ENCODE peak calls at places on chromosomes 13 and 19, in six cellular contexts. X, A, T, C, H and V are unnamed samples.

GRCh38 chr19:8515317-8515716 is 1.4 kb upstream of the ZNF414 start:
- DNase-seq in X (no peak), A (no peak), T (no peak), C (no peak), H (no peak), V (no peak)

GRCh38 chr19:34734601-34735103 is 609 bp downstream of the ZNF181 start:
- DNase-seq in X (no peak), A (no peak), T (no peak), C (no peak), H (no peak), V (peak; percentile 77)

GRCh38 chr19:38674388-38675133 is 27.1 kb downstream of the ACTN4 start:
- DNase-seq in X (peak; percentile 60), A (no peak), T (no peak), C (no peak), H (no peak), V (peak; percentile 53)

GRCh38 chr19:13962738-13963602 is 10.7 kb downstream of the DCAF15 start:
- DNase-seq in X (peak; percentile 30), A (peak; percentile 86), T (no peak), C (peak; percentile 71), H (no peak), V (no peak)

GRCh38 chr19:5536337-5536894 is 31.3 kb downstream of the TINCR start:
- DNase-seq in X (peak; percentile 54), A (peak; percentile 78), T (no peak), C (peak; percentile 78), H (no peak), V (no peak)

GRCh38 chr13:19781526-19781925 is 1.2 kb downstream of the PSPC1 start:
- DNase-seq in X (no peak), A (no peak), T (no peak), C (no peak), H (peak; percentile 7), V (no peak)

GRCh38 chr13:76522083-76522755 is 364.0 kb downstream of the KCTD12 start:
- DNase-seq in X (peak; percentile 18), A (peak; percentile 37), T (no peak), C (no peak), H (no peak), V (no peak)

GRCh38 chr13:79775830-79776229 is 294.9 kb downstream of the NDFIP2 start:
- DNase-seq in X (peak; percentile 72), A (no peak), T (peak; percentile 44), C (no peak), H (peak; percentile 87), V (peak; percentile 61)

GRCh38 chr19:28929026-28929425 is 283.9 kb downstream of the UQCRFS1 start:
- DNase-seq in X (no peak), A (no peak), T (no peak), C (no peak), H (no peak), V (no peak)

GRCh38 chr19:14370169-14370998 is 10.9 kb upstream of the ADGRE5 start:
- DNase-seq in X (no peak), A (no peak), T (no peak), C (no peak), H (no peak), V (no peak)

GRCh38 chr19:33219261-33219812 is 6.3 kb downstream of the SLC7A10 start:
- DNase-seq in X (peak; percentile 81), A (no peak), T (no peak), C (no peak), H (no peak), V (no peak)

GRCh38 chr13:36847541-36848045 is 28.6 kb downstream of the RFXAP start:
- DNase-seq in X (no peak), A (no peak), T (no peak), C (no peak), H (no peak), V (no peak)

DNA sequence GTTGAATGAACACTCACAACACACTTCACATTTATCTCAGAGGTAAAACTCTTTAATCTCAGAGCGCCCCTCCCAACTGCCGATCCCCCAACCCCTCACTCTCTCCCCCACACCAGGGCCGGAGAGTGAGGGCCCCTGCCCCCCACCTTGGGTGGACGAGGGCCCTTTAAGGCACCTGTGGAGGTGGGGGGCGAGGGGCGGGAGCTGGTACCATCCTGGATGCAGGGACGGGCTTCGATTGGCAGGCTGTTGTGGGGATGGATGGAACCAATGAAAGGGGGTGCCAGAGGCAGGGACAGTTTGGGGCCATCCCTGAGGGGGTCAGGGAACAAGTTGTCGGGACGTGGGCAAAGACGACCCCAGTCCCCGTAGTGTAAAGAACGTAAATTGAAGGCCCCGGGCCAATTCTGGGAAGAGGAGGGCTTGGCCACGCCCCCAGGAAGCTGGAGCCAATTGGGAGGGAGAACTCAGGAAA is 1.7 kb upstream of the PNKP start:
- DNase-seq in X (no peak), A (peak; percentile 97), T (no peak), C (peak; percentile 95), H (no peak), V (no peak)
- H3K4me1 ChIP-seq in X (peaks cover 36% of the 10 kb centered on the region), A (no peaks in the 10 kb centered on the region), T (peaks cover 14% of the 10 kb centered on the region), C (peaks cover 24% of the 10 kb centered on the region), H (peaks cover 26% of the 10 kb centered on the region), V (peaks cover 3% of the 10 kb centered on the region)

DNA sequence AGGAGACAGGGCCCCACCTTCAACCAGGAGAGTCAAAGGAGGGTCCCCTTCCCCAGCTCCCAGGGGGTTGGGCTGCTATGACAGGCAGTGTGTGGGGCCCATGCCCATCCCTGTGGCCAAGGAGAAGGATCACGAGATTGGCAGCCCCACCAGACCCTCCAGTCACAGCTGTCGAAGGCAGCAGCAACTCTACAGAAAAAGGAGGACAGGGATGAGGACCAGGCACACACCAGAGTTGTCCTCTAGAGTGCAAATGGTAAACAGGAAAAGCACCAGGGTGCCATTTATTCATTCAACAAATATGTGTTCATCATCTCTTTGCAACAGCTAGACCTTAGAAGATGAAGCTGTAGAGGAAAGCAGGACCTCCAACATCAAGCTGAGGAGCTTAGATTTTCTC is 4.1 kb downstream of the PTH2 start:
- DNase-seq in X (no peak), A (no peak), T (no peak), C (no peak), H (no peak), V (no peak)
- H3K4me1 ChIP-seq in X (peaks cover 4% of the 10 kb centered on the region), A (no peaks in the 10 kb centered on the region), T (peaks cover 10% of the 10 kb centered on the region), C (no peaks in the 10 kb centered on the region), H (no peaks in the 10 kb centered on the region), V (peaks cover 2% of the 10 kb centered on the region)

DNA sequence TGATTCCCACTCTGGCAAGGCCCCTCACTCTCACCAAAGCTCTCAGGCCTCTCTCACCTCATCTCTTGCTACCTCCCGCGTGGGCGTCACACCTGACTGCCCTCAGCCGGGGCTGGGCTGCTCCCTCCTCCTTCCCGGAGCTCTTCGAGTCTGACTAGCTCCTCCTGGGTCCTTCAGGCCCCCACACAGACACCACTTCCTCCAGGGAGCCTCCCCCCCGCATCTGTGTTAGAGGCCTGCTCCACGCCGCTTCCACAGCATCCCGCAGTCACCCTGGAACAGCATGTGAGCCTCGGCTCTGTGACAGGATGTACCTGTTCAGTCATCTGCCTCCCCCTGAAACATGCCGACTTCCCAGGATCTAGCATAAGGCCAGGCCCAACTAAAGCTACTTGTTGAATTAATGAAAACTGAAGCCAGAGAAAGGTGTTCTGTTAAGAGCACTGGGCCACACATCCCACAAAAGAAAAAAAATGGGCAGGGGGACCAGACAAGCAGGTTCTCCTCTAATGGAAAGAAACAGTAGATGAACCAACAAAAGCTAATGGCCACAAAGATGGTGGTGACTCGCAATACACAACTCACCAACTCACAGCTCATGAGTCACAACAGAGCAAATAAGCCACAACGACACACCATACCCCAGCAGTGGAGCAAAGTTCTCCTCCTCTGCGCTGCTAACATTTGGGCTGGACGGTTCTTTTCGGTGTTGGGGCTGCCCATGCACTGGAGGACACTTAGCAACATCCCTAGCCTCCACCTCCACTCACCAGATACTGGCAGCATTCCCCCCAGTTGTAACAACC is 3.0 kb downstream of the PPP6R1 start:
- DNase-seq in X (peak; percentile 26), A (no peak), T (no peak), C (no peak), H (no peak), V (peak; percentile 13)
- H3K4me1 ChIP-seq in X (peaks cover 43% of the 10 kb centered on the region), A (no peaks in the 10 kb centered on the region), T (peaks cover 31% of the 10 kb centered on the region), C (peaks cover 18% of the 10 kb centered on the region), H (peaks cover 65% of the 10 kb centered on the region), V (peaks cover 12% of the 10 kb centered on the region)

DNA sequence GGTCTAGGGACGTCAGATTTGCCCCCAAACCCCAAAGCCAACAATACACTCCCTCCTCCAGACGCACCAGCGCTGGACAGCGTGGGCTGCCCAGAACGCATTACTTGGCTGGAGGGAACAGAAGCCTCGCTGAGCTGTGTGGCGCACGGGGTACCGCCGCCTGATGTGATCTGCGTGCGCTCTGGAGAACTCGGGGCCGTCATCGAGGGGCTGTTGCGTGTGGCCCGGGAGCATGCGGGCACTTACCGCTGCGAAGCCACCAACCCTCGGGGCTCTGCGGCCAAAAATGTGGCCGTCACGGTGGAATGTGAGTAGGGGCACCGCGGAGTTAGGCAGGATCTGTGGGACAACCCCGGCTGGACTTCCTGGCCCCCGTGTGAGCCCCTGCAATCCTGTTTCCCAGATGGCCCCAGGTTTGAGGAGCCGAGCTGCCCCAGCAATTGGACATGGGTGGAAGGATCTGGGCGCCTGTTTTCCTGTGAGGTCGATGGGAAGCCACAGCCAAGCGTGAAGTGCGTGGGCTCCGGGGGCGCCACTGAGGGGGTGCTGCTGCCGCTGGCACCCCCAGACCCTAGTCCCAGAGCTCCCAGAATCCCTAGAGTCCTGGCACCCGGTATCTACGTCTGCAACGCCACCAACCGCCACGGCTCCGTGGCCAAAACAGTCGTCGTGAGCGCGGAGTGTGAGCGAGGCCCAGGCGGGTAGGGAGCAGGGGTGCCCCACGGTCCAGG is 4.0 kb downstream of the ICAM5 start:
- DNase-seq in X (no peak), A (no peak), T (no peak), C (no peak), H (no peak), V (no peak)
- H3K4me1 ChIP-seq in X (peaks cover 30% of the 10 kb centered on the region), A (no peaks in the 10 kb centered on the region), T (peaks cover 38% of the 10 kb centered on the region), C (peaks cover 17% of the 10 kb centered on the region), H (peaks cover 24% of the 10 kb centered on the region), V (peaks cover 8% of the 10 kb centered on the region)